ENCODE peak calls at places on chromosomes 1 and 21, in nine cellular contexts. U, I, O, R, A, W, H, Y and G are unnamed samples.

GRCh38 chr1:212260557-212261342 is 24.5 kb upstream of the PPP2R5A start:
- DNase-seq in U (no peak), I (no peak), O (no peak), R (peak), A (no peak), W (no peak), H (no peak), Y (no peak), G (no peak)

GRCh38 chr1:160997323-160998038 is 23.5 kb downstream of the F11R start:
- DNase-seq in U (peak), I (peak), O (peak), R (peak), A (peak), W (peak), H (peak), Y (peak), G (peak)

GRCh38 chr1:7630378-7630777 is 140.7 kb upstream of the VAMP3 start:
- DNase-seq in U (no peak), I (no peak), O (no peak), R (no peak), A (no peak), W (no peak), H (peak), Y (no peak), G (no peak)

GRCh38 chr21:16713331-16714114 is 799.3 kb upstream of the CXADR start:
- DNase-seq in U (no peak), I (no peak), O (no peak), R (no peak), A (no peak), W (no peak), H (no peak), Y (no peak), G (no peak)

GRCh38 chr1:180860535-180860934 is 52.2 kb upstream of the KIAA1614 start:
- DNase-seq in U (no peak), I (no peak), O (no peak), R (no peak), A (no peak), W (no peak), H (no peak), Y (no peak), G (no peak)

GRCh38 chr21:38229260-38229877 is 27.4 kb upstream of the KCNJ15 start:
- DNase-seq in U (no peak), I (peak), O (no peak), R (no peak), A (no peak), W (no peak), H (no peak), Y (no peak), G (no peak)

GRCh38 chr1:10980094-10980577 is 32.3 kb upstream of the TARDBP start:
- DNase-seq in U (peak), I (no peak), O (peak), R (no peak), A (no peak), W (peak), H (no peak), Y (no peak), G (no peak)

GRCh38 chr1:236395780-236396664 is 1.9 kb downstream of the EDARADD start:
- DNase-seq in U (no peak), I (peak), O (no peak), R (peak), A (no peak), W (peak), H (no peak), Y (no peak), G (no peak)

GRCh38 chr21:46562472-46562871 is 42.4 kb downstream of the S100B start:
- DNase-seq in U (no peak), I (no peak), O (no peak), R (no peak), A (no peak), W (no peak), H (no peak), Y (no peak), G (no peak)

GRCh38 chr1:113912594-113913311 is 7.6 kb downstream of the DCLRE1B start:
- DNase-seq in U (peak), I (peak), O (peak), R (no peak), A (no peak), W (peak), H (peak), Y (no peak), G (no peak)

GRCh38 chr1:228410015-228410414 is 3.4 kb upstream of the TRIM11 start:
- DNase-seq in U (no peak), I (no peak), O (no peak), R (no peak), A (no peak), W (peak), H (no peak), Y (no peak), G (no peak)

GRCh38 chr21:14762734-14763694 is 216.9 kb upstream of the SAMSN1 start:
- DNase-seq in U (no peak), I (peak), O (peak), R (no peak), A (peak), W (no peak), H (no peak), Y (peak), G (peak)

GRCh38 chr1:172673761-172674160 is 14.9 kb downstream of the FASLG start:
- DNase-seq in U (no peak), I (no peak), O (no peak), R (no peak), A (no peak), W (peak), H (no peak), Y (no peak), G (no peak)

GRCh38 chr1:82625562-82625961 is 824.8 kb downstream of the ADGRL2 start:
- DNase-seq in U (no peak), I (no peak), O (no peak), R (no peak), A (no peak), W (no peak), H (no peak), Y (no peak), G (no peak)

GRCh38 chr1:32329931-32330466 is 6.0 kb downstream of the MARCKSL1 start:
- DNase-seq in U (no peak), I (no peak), O (no peak), R (no peak), A (no peak), W (no peak), H (no peak), Y (no peak), G (no peak)

GRCh38 chr1:6625579-6626149 is 996 bp downstream of the THAP3 start:
- DNase-seq in U (no peak), I (peak), O (no peak), R (no peak), A (no peak), W (peak), H (no peak), Y (no peak), G (no peak)

GRCh38 chr1:39646232-39647081 is 7.0 kb upstream of the HEYL start:
- DNase-seq in U (peak), I (peak), O (no peak), R (no peak), A (no peak), W (peak), H (no peak), Y (no peak), G (no peak)

GRCh38 chr1:194331758-194332157 is 1145.3 kb upstream of the B3GALT2 start:
- DNase-seq in U (no peak), I (no peak), O (no peak), R (no peak), A (no peak), W (peak), H (no peak), Y (no peak), G (no peak)